ENCODE peak calls at places on chromosomes 12 and 14, in ten cellular contexts. V is cardiac fibroblast; Q is HFFc6; M is NCI-H1417 treated with DMSO at 0.1 percent for 48 hours; R is HTR-8/SVneo; Z is erythroblast; H is activated CD4-positive, alpha-beta T cell treated with anti-CD3 and anti-CD28 coated beads, Interleukin-2, amount 50 U/mL, for 24 hours; C is effector memory CD4-positive, alpha-beta T cell; O is aorta; I is tibial artery. P is an unnamed sample.

GRCh38 chr14:98931911-98932310 is 340.1 kb downstream of the BCL11B start:
- DNase-seq in V (no peak), Q (no peak), M (no peak), R (no peak), Z (no peak), H (peak), C (peak), O (peak), I (no peak), P (no peak)

GRCh38 chr12:14768823-14769405 is 34.4 kb downstream of the WBP11 start:
- DNase-seq in V (peak), Q (no peak), M (no peak), R (no peak), Z (no peak), H (peak), C (peak), O (no peak), I (no peak), P (no peak)

GRCh38 chr14:71467419-71467818 is 464.8 kb upstream of the RGS6 start:
- DNase-seq in V (peak), Q (peak), M (no peak), R (no peak), Z (no peak), H (no peak), C (no peak), O (no peak), I (no peak), P (no peak)

GRCh38 chr12:92466391-92467305 is 236.1 kb upstream of the PLEKHG7 start:
- DNase-seq in V (no peak), Q (no peak), M (no peak), R (no peak), Z (no peak), H (no peak), C (no peak), O (no peak), I (no peak), P (no peak)

GRCh38 chr14:74509587-74510210 is 16.1 kb downstream of the ISCA2 start:
- DNase-seq in V (no peak), Q (no peak), M (no peak), R (no peak), Z (no peak), H (no peak), C (no peak), O (peak), I (peak), P (no peak)

GRCh38 chr12:46964496-46965098 is 114.8 kb upstream of the PCED1B start:
- DNase-seq in V (peak), Q (peak), M (no peak), R (peak), Z (no peak), H (no peak), C (no peak), O (no peak), I (no peak), P (no peak)

GRCh38 chr14:74571901-74572828 is 39.9 kb downstream of the LTBP2 start:
- DNase-seq in V (peak), Q (peak), M (peak), R (peak), Z (no peak), H (no peak), C (no peak), O (peak), I (no peak), P (no peak)

GRCh38 chr12:54217774-54218221 is 29.0 kb upstream of the SMUG1 start:
- DNase-seq in V (peak), Q (no peak), M (no peak), R (no peak), Z (peak), H (no peak), C (no peak), O (peak), I (no peak), P (no peak)

GRCh38 chr14:55834390-55834789 is 254.4 kb downstream of the KTN1 start:
- DNase-seq in V (no peak), Q (no peak), M (no peak), R (no peak), Z (no peak), H (no peak), C (no peak), O (no peak), I (no peak), P (no peak)

GRCh38 chr14:69483765-69484443 is 624 bp upstream of the PLEKHD1 start:
- DNase-seq in V (peak), Q (no peak), M (no peak), R (peak), Z (no peak), H (no peak), C (no peak), O (no peak), I (no peak), P (no peak)

GRCh38 chr12:50188875-50189575 is 21.9 kb upstream of the CERS5 start:
- DNase-seq in V (no peak), Q (no peak), M (no peak), R (no peak), Z (no peak), H (no peak), C (no peak), O (no peak), I (no peak), P (no peak)

GRCh38 chr14:104141621-104142091 is 3.3 kb downstream of the KIF26A start:
- DNase-seq in V (no peak), Q (no peak), M (no peak), R (no peak), Z (no peak), H (no peak), C (no peak), O (peak), I (peak), P (no peak)

GRCh38 chr12:31736472-31736871 is 7.7 kb upstream of the AMN1 start:
- DNase-seq in V (peak), Q (peak), M (no peak), R (no peak), Z (peak), H (peak), C (peak), O (no peak), I (no peak), P (no peak)

GRCh38 chr14:106844608-106845285 is 1318.4 kb downstream of the TMEM121 start:
- DNase-seq in V (peak), Q (no peak), M (no peak), R (no peak), Z (no peak), H (peak), C (peak), O (peak), I (peak), P (no peak)

GRCh38 chr14:68932686-68933085 is 46.4 kb downstream of the ACTN1 start:
- DNase-seq in V (no peak), Q (no peak), M (no peak), R (no peak), Z (no peak), H (no peak), C (no peak), O (no peak), I (no peak), P (no peak)

GRCh38 chr12:21501258-21502163 is at the start of the genes GOLT1B and RECQL:
- DNase-seq in V (peak), Q (peak), M (peak), R (peak), Z (peak), H (peak), C (peak), O (peak), I (peak), P (peak)

GRCh38 chr12:28191690-28192089 is 1.4 kb downstream of the CCDC91 start:
- DNase-seq in V (peak), Q (no peak), M (no peak), R (no peak), Z (peak), H (no peak), C (peak), O (no peak), I (no peak), P (no peak)

GRCh38 chr14:104826858-104827172 is 25.9 kb downstream of the ZBTB42 start:
- DNase-seq in V (no peak), Q (no peak), M (no peak), R (peak), Z (no peak), H (no peak), C (no peak), O (no peak), I (no peak), P (no peak)

GRCh38 chr14:65421201-65421981 is 8.9 kb downstream of the FUT8 start:
- DNase-seq in V (peak), Q (peak), M (no peak), R (peak), Z (no peak), H (no peak), C (no peak), O (no peak), I (no peak), P (no peak)

GRCh38 chr14:64438181-64438839 is 27.0 kb upstream of the AKAP5 start:
- DNase-seq in V (peak), Q (peak), M (no peak), R (peak), Z (no peak), H (no peak), C (no peak), O (no peak), I (no peak), P (no peak)

GRCh38 chr12:31219521-31219920 is 106.4 kb downstream of the SINHCAF start:
- DNase-seq in V (no peak), Q (no peak), M (no peak), R (no peak), Z (no peak), H (no peak), C (no peak), O (no peak), I (no peak), P (no peak)

GRCh38 chr14:71438684-71439083 is 493.5 kb upstream of the RGS6 start:
- DNase-seq in V (peak), Q (no peak), M (no peak), R (no peak), Z (no peak), H (no peak), C (no peak), O (no peak), I (peak), P (no peak)